ENCODE peak calls at places on chromosomes 7 and 10, in five cellular contexts. A, B, V, L and N are unnamed samples.

GRCh38 chr7:85765698-85766298 is 578.9 kb upstream of the SEMA3D start:
- DNase-seq in A (no peak), B (no peak), V (no peak), L (no peak), N (no peak)

GRCh38 chr10:7687228-7687907 is 15.7 kb upstream of the ITIH2 start:
- DNase-seq in A (peak; percentile 75), B (peak; percentile 51), V (peak; percentile 95), L (peak; percentile 86), N (peak; percentile 84)

GRCh38 chr10:91380873-91381561 is 29.1 kb upstream of the HECTD2 start:
- DNase-seq in A (peak; percentile 64), B (no peak), V (no peak), L (no peak), N (no peak)

GRCh38 chr10:35632027-35632426 is 10.1 kb downstream of the FZD8 start:
- DNase-seq in A (no peak), B (no peak), V (no peak), L (no peak), N (no peak)

GRCh38 chr7:302054-302992 is 12.4 kb downstream of the FOXL3 start:
- DNase-seq in A (no peak), B (no peak), V (no peak), L (no peak), N (no peak)

GRCh38 chr7:46153951-46154787 is 233.1 kb upstream of the IGFBP3 start:
- DNase-seq in A (no peak), B (no peak), V (peak; percentile 43), L (no peak), N (no peak)

GRCh38 chr10:123870260-123870659 is 21.3 kb downstream of the CPXM2 start:
- DNase-seq in A (no peak), B (no peak), V (no peak), L (no peak), N (no peak)

GRCh38 chr10:51894752-51895151 is 195.4 kb upstream of the CSTF2T start:
- DNase-seq in A (no peak), B (no peak), V (no peak), L (peak; percentile 43), N (no peak)

GRCh38 chr10:121715076-121715475 is 116.8 kb upstream of the FGFR2 start:
- DNase-seq in A (no peak), B (no peak), V (no peak), L (no peak), N (no peak)

GRCh38 chr7:45713669-45714520 is 139.7 kb downstream of the ADCY1 start:
- DNase-seq in A (no peak), B (no peak), V (no peak), L (no peak), N (peak; percentile 17)

GRCh38 chr7:67588631-67589030 is 592.0 kb downstream of the TYW1 start:
- DNase-seq in A (no peak), B (no peak), V (no peak), L (no peak), N (no peak)

GRCh38 chr10:113991091-113991860 is 52.4 kb upstream of the ADRB1 start:
- DNase-seq in A (peak; percentile 37), B (no peak), V (no peak), L (no peak), N (no peak)

GRCh38 chr7:832292-832967 is at the start of gene SUN1:
- DNase-seq in A (peak; percentile 55), B (peak; percentile 22), V (no peak), L (peak; percentile 86), N (no peak)

GRCh38 chr10:43959364-43959763 is 310.7 kb upstream of the ZNF32 start:
- DNase-seq in A (no peak), B (no peak), V (no peak), L (no peak), N (peak; percentile 18)

GRCh38 chr10:26869528-26869927 is 8.8 kb upstream of the ABI1 start:
- DNase-seq in A (no peak), B (no peak), V (peak; percentile 44), L (no peak), N (no peak)

GRCh38 chr10:130782467-130782866 is 529.1 kb downstream of the TCERG1L start:
- DNase-seq in A (no peak), B (no peak), V (peak; percentile 59), L (no peak), N (no peak)

GRCh38 chr7:47743898-47744612 is 162.1 kb upstream of the TNS3 start:
- DNase-seq in A (peak; percentile 22), B (no peak), V (no peak), L (no peak), N (no peak)

GRCh38 chr7:99868246-99868645 is 8.6 kb downstream of the OR2AE1 start:
- DNase-seq in A (no peak), B (no peak), V (peak; percentile 29), L (no peak), N (no peak)

GRCh38 chr7:72336887-72337821 is 75.0 kb downstream of the CALN1 start:
- DNase-seq in A (no peak), B (no peak), V (no peak), L (no peak), N (no peak)

GRCh38 chr7:51141451-51141971 is 175.1 kb downstream of the COBL start:
- DNase-seq in A (no peak), B (no peak), V (peak; percentile 60), L (peak; percentile 43), N (no peak)

GRCh38 chr7:25069900-25070443 is 55.1 kb downstream of the CYCS start:
- DNase-seq in A (peak; percentile 79), B (peak; percentile 30), V (peak; percentile 90), L (peak; percentile 67), N (peak; percentile 46)

GRCh38 chr7:141210862-141211261 is 137.0 kb downstream of the TMEM178B start:
- DNase-seq in A (no peak), B (no peak), V (no peak), L (no peak), N (no peak)

GRCh38 chr7:109836016-109836415 is 1254.9 kb upstream of the LRRN3 start:
- DNase-seq in A (no peak), B (no peak), V (no peak), L (no peak), N (no peak)

GRCh38 chr10:19245889-19246841 is 197.6 kb downstream of the MALRD1 start:
- DNase-seq in A (no peak), B (no peak), V (no peak), L (no peak), N (no peak)

GRCh38 chr10:116706281-116706680 is 36.1 kb downstream of the HSPA12A start:
- DNase-seq in A (no peak), B (no peak), V (no peak), L (no peak), N (no peak)

GRCh38 chr10:343231-344215 is 208.3 kb downstream of the ZMYND11 start:
- DNase-seq in A (no peak), B (no peak), V (no peak), L (no peak), N (no peak)

GRCh38 chr7:114889646-114890285 is 32.1 kb upstream of the MDFIC start:
- DNase-seq in A (peak; percentile 79), B (no peak), V (no peak), L (peak; percentile 90), N (no peak)
- H3K27ac ChIP-seq in A (no peak overlapping the region), B (no peak overlapping the region), V (no peak overlapping the region), L (no peak overlapping the region), N (no peak overlapping the region)

GRCh38 chr7:131013716-131014115 is 279.7 kb upstream of the KLF14 start:
- DNase-seq in A (no peak), B (no peak), V (no peak), L (no peak), N (no peak)

GRCh38 chr7:131010714-131011436 is 276.9 kb upstream of the KLF14 start:
- DNase-seq in A (no peak), B (no peak), V (peak; percentile 64), L (no peak), N (no peak)

GRCh38 chr7:131012477-131013031 is 278.5 kb upstream of the KLF14 start:
- DNase-seq in A (no peak), B (no peak), V (peak; percentile 52), L (no peak), N (no peak)

GRCh38 chr7:131011437-131011752 is 277.4 kb upstream of the KLF14 start:
- DNase-seq in A (no peak), B (no peak), V (no peak), L (no peak), N (peak; percentile 84)

DNA sequence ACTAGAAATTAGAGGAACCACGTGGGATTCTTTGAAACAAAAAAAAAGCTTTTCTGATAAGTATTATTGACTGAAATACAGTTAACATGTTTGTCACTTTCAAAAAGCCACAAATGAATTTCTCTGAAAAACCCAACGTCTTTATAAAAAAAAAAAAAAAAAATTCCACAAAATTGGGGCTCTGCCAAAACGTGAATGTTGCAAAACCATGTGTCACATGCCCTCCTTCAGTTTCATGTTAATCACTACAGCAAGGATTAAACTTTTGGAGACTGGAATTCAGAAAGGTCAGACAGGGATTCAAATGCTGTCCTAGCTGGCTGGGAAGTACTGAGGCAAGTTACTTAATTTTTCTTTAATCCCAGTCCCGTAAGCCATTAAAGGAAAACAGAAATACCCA is 278.0 kb upstream of the KLF14 start:
- DNase-seq in A (peak; percentile 34), B (no peak), V (no peak), L (peak; percentile 52), N (no peak)
- H3K27ac ChIP-seq in A (no peak overlapping the region), B (peak overlapping the region; percentile 75), V (peak overlapping the region; percentile 47), L (peak overlapping the region; percentile 48), N (peak overlapping the region; percentile 90)

DNA sequence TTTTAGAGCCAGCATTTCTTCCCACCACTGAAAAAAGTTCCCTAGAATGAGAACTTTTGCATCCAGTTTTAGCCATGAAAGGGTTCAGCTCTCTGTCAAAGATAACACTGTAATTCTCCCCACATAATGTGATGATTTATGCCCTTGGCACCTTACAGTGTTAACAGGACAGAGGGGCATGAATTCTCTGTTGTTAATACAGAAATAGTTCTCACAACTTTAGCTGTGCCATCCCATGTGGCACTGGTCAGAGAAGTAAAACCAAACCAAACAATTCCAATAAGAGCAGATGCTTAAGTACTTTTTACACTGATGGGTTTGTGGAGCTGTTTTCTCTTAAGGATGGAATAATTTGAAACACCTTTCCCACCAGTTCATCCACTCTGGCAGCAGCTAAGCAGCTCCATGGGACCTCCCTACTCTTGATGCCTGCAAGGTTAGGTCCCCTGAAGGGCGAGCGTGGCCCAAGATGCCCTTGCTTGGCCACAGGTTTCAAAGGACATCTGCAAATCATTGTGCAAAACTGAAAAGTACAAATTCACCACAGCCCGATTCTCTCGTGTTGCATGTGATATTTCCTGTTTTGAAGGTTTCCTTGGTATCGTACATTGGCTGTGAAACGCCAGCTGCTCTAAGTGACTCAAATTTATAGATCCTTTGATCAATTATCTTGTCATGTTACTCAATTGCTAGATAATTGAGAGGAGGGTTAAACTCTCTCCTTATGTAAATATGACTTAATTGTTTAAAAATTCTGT is 82.5 kb upstream of the CREB5 start:
- DNase-seq in A (no peak), B (no peak), V (peak; percentile 41), L (no peak), N (no peak)
- H3K27ac ChIP-seq in A (no peak overlapping the region), B (peak overlapping the region; percentile 55), V (no peak overlapping the region), L (no peak overlapping the region), N (no peak overlapping the region)

DNA sequence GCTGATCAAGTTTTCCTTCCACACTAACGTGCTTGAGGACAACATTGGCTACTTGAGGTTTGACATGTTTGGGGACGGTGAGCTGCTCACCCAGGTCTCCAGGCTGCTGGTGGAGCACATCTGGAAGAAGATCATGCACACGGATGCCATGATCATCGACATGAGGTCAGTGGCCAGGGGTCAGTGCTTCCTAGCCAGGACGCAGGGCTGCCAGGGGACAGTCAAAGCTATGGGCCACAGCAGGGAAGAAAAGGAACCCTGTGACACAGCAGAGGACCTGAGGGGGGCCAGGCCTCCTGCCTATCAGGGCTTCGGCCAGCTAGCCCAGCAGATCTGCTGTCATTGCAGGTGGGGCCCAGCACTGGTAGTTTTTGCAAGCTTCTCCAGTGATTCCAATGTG is 5.2 kb downstream of the RBP3 start:
- DNase-seq in A (no peak), B (no peak), V (no peak), L (no peak), N (no peak)
- H3K27ac ChIP-seq in A (no peak overlapping the region), B (no peak overlapping the region), V (no peak overlapping the region), L (no peak overlapping the region), N (no peak overlapping the region)

GRCh38 chr7:36154255-36155212 is 1.5 kb downstream of the EEPD1 start:
- DNase-seq in A (no peak), B (no peak), V (peak; percentile 79), L (no peak), N (no peak)
- H3K27ac ChIP-seq in A (no peak overlapping the region), B (no peak overlapping the region), V (peak overlapping the region; percentile 83), L (no peak overlapping the region), N (peak overlapping the region; percentile 32)